ENCODE peak calls at places on chromosomes 16 and 17, in seven cellular contexts. O is GM12878, X is SK-N-SH, V is HepG2, C is HCT116, Z is K562, I is H1. P is an unnamed sample.
A peak's percentile ranks its signal among the peaks of the same experiment; 100 is the strongest.

GRCh38 chr17:63634163-63634562 is 11.9 kb downstream of the MAP3K3 start:
- DNase-seq in I (no peak), V (no peak), Z (peak; percentile 41), X (no peak), C (no peak), O (no peak), P (no peak)

GRCh38 chr17:43766413-43767052 is 7.9 kb upstream of the SOST start:
- DNase-seq in Z (peak; percentile 63), V (peak; percentile 58), X (peak; percentile 74), I (peak; percentile 86), C (peak; percentile 39), O (no peak), P (no peak)

GRCh38 chr16:53817812-53818211 is 113.9 kb downstream of the FTO start:
- DNase-seq in Z (no peak), O (no peak), V (no peak), C (no peak), I (no peak), X (peak; percentile 19), P (no peak)

GRCh38 chr17:70365098-70365583 is 195.8 kb downstream of the KCNJ2 start:
- DNase-seq in Z (no peak), C (no peak), I (no peak), O (peak; percentile 71), V (no peak), X (no peak), P (no peak)

GRCh38 chr16:57619133-57619605 is 9.3 kb upstream of the ADGRG1 start:
- DNase-seq in I (peak; percentile 38), C (no peak), Z (no peak), O (no peak), V (no peak), X (no peak), P (no peak)

GRCh38 chr16:84928679-84929420 is 82.5 kb downstream of the ZDHHC7 start:
- DNase-seq in X (no peak), I (no peak), Z (peak; percentile 70), C (no peak), O (no peak), V (no peak), P (no peak)

GRCh38 chr17:12567077-12568053 is 98.3 kb upstream of the MYOCD start:
- DNase-seq in Z (no peak), O (no peak), I (no peak), X (no peak), C (no peak), V (no peak), P (no peak)

GRCh38 chr17:68169840-68170239 is 78.0 kb upstream of the AMZ2 start:
- DNase-seq in O (no peak), Z (no peak), X (no peak), V (no peak), C (no peak), I (no peak), P (no peak)

GRCh38 chr16:22660441-22661160 is 149.9 kb downstream of the NPIPB5 start:
- DNase-seq in C (no peak), O (no peak), V (no peak), Z (no peak), I (no peak), X (no peak), P (no peak)

GRCh38 chr16:23947838-23948237 is 112.1 kb downstream of the PRKCB start:
- DNase-seq in X (no peak), Z (no peak), C (no peak), O (no peak), V (no peak), I (no peak), P (no peak)

GRCh38 chr16:27700596-27700995 is 150.7 kb downstream of the KATNIP start:
- DNase-seq in I (no peak), V (no peak), Z (no peak), C (no peak), O (no peak), X (no peak), P (no peak)

GRCh38 chr17:79627184-79627765 is 16.4 kb upstream of the RBFOX3 start:
- DNase-seq in V (no peak), O (no peak), C (no peak), Z (no peak), X (peak; percentile 22), I (peak; percentile 41), P (no peak)

GRCh38 chr17:8300629-8301242 is 5.5 kb upstream of the SLC25A35 start:
- DNase-seq in Z (peak; percentile 63), O (peak; percentile 31), V (peak; percentile 65), C (peak; percentile 62), I (peak; percentile 63), X (peak; percentile 83), P (no peak)

GRCh38 chr17:74592087-74592990 is at the start of gene CD300LD:
- DNase-seq in V (no peak), Z (no peak), O (no peak), I (no peak), C (no peak), X (no peak), P (no peak)

GRCh38 chr17:47224971-47225370 is 15.8 kb downstream of the MYL4 start:
- DNase-seq in V (no peak), Z (no peak), I (no peak), X (no peak), O (no peak), C (no peak), P (no peak)

GRCh38 chr16:79390481-79391051 is 210.0 kb downstream of the MAF start:
- DNase-seq in O (no peak), C (no peak), V (no peak), I (no peak), X (peak; percentile 68), Z (no peak), P (no peak)

GRCh38 chr17:15213381-15214087 is 51.6 kb downstream of the PMP22 start:
- DNase-seq in V (no peak), C (no peak), I (no peak), X (peak; percentile 31), Z (no peak), O (no peak), P (peak; percentile 40)

GRCh38 chr16:85514601-85515318 is 98.4 kb upstream of the GSE1 start:
- DNase-seq in V (peak; percentile 99), O (no peak), C (peak; percentile 81), I (no peak), Z (no peak), X (peak; percentile 84), P (no peak)

GRCh38 chr17:62892870-62893338 is 73.1 kb upstream of the TANC2 start:
- DNase-seq in O (no peak), I (no peak), Z (no peak), X (no peak), V (peak; percentile 20), C (no peak), P (no peak)

GRCh38 chr16:89604764-89605163 is 8.7 kb upstream of the DPEP1 start:
- DNase-seq in V (no peak), X (no peak), C (no peak), Z (no peak), I (no peak), O (no peak), P (no peak)

GRCh38 chr17:46839211-46839610 is 12.2 kb upstream of the WNT9B start:
- DNase-seq in I (no peak), O (no peak), Z (no peak), V (no peak), C (no peak), X (no peak), P (no peak)

DNA sequence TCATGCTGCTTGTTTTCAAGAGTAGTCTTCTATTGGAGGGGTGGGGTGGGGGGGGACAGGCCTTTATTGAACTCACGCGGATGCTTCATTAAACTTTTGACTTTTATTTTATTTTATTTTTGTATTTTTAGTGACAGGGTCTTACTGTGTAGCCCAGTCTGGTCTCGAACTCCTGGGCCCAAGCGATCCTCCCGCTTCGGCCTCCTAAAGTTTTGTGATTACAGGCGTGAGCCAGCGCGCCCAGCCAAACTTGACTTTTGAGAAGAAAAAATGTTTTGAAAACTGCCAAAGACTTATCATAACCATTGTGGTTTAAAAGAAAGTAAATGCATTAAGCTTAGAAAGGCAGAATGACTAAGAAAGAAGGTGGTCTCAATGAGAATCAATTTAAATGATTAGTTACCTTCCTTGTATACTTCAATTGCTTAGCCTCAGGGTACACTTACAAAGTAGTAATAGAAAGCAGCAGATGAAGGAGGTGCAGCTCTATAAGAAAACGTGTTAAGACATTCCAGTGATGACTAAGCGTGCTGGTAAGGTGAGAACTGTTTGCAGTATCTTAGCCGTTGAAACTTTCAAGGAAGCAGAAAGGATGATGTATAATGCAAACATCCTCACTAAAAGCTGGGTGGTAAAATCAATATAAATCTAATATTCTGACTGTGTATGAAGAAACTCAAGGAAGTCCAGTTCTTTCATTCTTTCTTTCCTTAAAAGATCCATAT is 1.2 kb downstream of the AP2B1 start:
- DNase-seq in O (no peak), X (no peak), C (peak; percentile 73), I (no peak), V (no peak), Z (no peak), P (no peak)
- TF ChIP-seq YY1 in O (no peak), X (no peak), C (no peak), I (no peak), V (no peak), Z (no peak), P (no peak)

GRCh38 chr16:31214705-31215286 is 877 bp downstream of the TRIM72 start:
- DNase-seq in I (peak; percentile 71), V (no peak), Z (no peak), X (peak; percentile 66), C (no peak), O (no peak), P (no peak)
- H3K9ac ChIP-seq in I (peak overlapping the region; percentile 4), V (no peak overlapping the region), Z (no peak overlapping the region), X (no peak overlapping the region), C (peak overlapping the region; percentile 89), O (no peak overlapping the region), P (peak overlapping the region; percentile 87)

DNA sequence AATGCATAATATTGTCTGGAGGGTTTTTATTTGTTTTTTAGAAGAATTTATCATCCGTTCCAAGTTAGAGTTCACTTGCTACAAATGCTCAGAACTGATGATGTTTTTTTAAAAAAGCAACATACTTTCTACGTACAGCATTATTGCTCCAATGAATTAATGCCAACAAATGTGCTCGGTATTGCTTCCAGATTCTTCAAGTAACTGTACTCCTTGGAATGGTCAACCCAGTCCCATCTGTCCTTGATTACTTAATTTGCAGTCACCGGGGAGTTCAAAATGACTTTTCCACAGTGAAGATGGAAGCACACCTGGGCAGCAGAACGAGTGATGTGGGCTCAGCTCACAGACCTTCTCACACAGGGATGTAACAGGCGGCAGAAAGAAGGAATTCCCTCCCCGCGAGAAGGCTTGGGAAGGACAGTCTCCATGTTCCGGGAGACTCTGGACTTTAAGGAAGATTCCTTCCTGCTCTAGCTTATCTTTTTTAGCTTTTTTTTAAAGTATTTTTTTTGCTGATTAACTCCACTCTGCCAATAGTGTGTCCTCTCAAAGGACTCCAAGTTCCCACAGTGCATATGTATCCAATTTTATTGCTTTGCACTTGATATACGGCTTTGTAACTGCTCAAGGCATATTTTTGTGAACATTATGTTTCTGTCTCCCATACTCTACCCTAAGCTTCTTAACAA is 68.9 kb downstream of the NXN start:
- DNase-seq in O (no peak), V (no peak), I (no peak), C (no peak), X (no peak), Z (no peak), P (no peak)
- TF ChIP-seq YY1 in O (no peak), V (no peak), I (no peak), C (no peak), X (no peak), Z (no peak), P (no peak)

DNA sequence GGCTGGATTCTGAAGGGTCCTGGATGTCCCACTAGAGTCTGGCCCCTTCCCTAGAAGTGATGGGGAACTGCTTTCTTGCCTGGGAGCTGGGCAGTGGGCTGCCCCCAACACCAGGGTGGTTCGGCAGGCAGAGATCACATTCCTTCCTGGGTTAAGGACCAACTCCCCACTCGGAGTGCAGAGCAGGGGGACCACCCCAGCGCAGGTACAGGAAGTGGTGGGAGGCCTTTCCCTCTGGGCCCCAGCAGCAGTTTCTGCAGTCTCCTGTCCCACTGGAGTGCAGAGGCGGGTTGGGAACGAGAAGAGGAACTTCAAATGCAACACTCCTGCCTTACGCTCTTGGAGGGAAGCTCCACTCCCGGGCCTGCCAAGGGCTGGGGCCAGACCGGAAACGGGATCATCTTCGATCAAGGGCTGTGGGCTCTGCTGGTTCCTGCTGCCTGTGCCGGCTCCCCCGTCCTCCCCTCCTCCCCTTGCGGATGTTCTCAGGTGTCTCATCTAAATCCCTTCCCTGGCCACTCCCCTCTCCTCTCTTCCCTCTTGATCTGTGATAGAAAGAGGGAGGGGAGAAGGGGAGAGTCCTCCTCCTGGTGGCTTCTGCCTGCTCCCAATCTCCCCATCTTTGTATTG is 9.0 kb upstream of the NGFR start:
- DNase-seq in X (no peak), V (no peak), I (peak; percentile 82), Z (no peak), O (no peak), C (no peak), P (peak; percentile 76)
- H3K9ac ChIP-seq in X (no peak overlapping the region), V (no peak overlapping the region), I (no peak overlapping the region), Z (no peak overlapping the region), O (no peak overlapping the region), C (no peak overlapping the region), P (peak overlapping the region; percentile 52)

P was measured in NT2/D1.